ENCODE peak calls at places on chromosome 13, in eight cellular contexts. V is neural crest cell, T is fibroblast of mammary gland, B is ovary, W is astrocyte of the spinal cord, P is bronchial epithelial cell, C is tibial nerve, H is omental fat pad. X is an unnamed sample.
A peak's percentile ranks its signal among the peaks of the same experiment; 100 is the strongest.

GRCh38 chr13:43596924-43597598 is 189.7 kb downstream of the ENOX1 start:
- DNase-seq in C (no peak), V (no peak), P (peak; percentile 1), T (no peak), W (no peak), H (no peak), B (no peak), X (no peak)

GRCh38 chr13:32961724-32962123 is 54.5 kb upstream of the KL start:
- DNase-seq in V (no peak), T (no peak), H (no peak), W (no peak), C (no peak), B (no peak), P (no peak), X (no peak)

GRCh38 chr13:42745655-42746054 is 35.7 kb upstream of the FAM216B start:
- DNase-seq in W (no peak), C (no peak), B (no peak), V (no peak), T (peak; percentile 47), P (peak; percentile 21), H (no peak), X (no peak)

GRCh38 chr13:49772828-49773227 is 19.7 kb downstream of the KPNA3 start:
- DNase-seq in H (no peak), V (no peak), P (no peak), T (no peak), W (no peak), C (no peak), B (no peak), X (no peak)

GRCh38 chr13:84925443-84925842 is 873.8 kb downstream of the SLITRK6 start:
- DNase-seq in V (no peak), B (no peak), C (no peak), T (no peak), H (no peak), P (peak; percentile 89), W (no peak), X (no peak)

GRCh38 chr13:110266983-110267382 is 40.0 kb downstream of the COL4A1 start:
- DNase-seq in V (no peak), P (no peak), H (no peak), T (no peak), W (no peak), C (no peak), B (no peak), X (no peak)

GRCh38 chr13:29520671-29521070 is 74.8 kb downstream of the SLC7A1 start:
- DNase-seq in P (peak; percentile 52), V (no peak), B (peak; percentile 22), T (peak; percentile 86), W (peak; percentile 83), H (no peak), C (no peak), X (no peak)

GRCh38 chr13:99153219-99153618 is 47.4 kb upstream of the UBAC2 start:
- DNase-seq in H (no peak), C (no peak), P (peak; percentile 35), T (peak; percentile 50), W (peak; percentile 34), B (no peak), V (no peak), X (no peak)

GRCh38 chr13:45086484-45086883 is 33.8 kb upstream of the GTF2F2 start:
- DNase-seq in C (no peak), P (no peak), H (no peak), V (no peak), W (no peak), B (no peak), T (peak; percentile 90), X (no peak)

GRCh38 chr13:33872005-33872351 is 54.0 kb downstream of the RFC3 start:
- DNase-seq in B (no peak), T (no peak), W (no peak), P (no peak), C (no peak), V (no peak), H (no peak), X (no peak)

GRCh38 chr13:94192576-94192975 is 286.9 kb downstream of the DCT start:
- DNase-seq in H (no peak), C (peak; percentile 30), B (no peak), P (peak; percentile 3), T (peak; percentile 61), W (peak; percentile 16), V (peak; percentile 15), X (peak; percentile 7)

GRCh38 chr13:20608438-20609020 is 41.6 kb downstream of the IFT88 start:
- DNase-seq in W (peak; percentile 9), H (no peak), V (no peak), T (peak; percentile 3), P (no peak), B (no peak), C (no peak), X (no peak)

GRCh38 chr13:50448535-50448981 is 394.9 kb downstream of the DLEU7 start:
- DNase-seq in P (peak; percentile 90), T (no peak), H (no peak), B (no peak), C (no peak), V (no peak), W (no peak), X (no peak)

GRCh38 chr13:45178349-45179142 is 22.3 kb downstream of the KCTD4 start:
- DNase-seq in W (peak; percentile 92), V (no peak), B (no peak), C (no peak), H (no peak), P (peak; percentile 43), T (peak; percentile 85), X (no peak)

GRCh38 chr13:108113407-108113806 is 101.9 kb downstream of the LIG4 start:
- DNase-seq in W (no peak), T (no peak), B (no peak), V (no peak), H (no peak), C (no peak), P (peak; percentile 92), X (no peak)

GRCh38 chr13:26377038-26377437 is 123.1 kb downstream of the CDK8 start:
- DNase-seq in T (peak; percentile 28), B (no peak), V (peak; percentile 22), W (no peak), H (no peak), C (no peak), P (peak; percentile 20), X (no peak)
- TF ChIP-seq CTCF in T (peak; percentile 48), B (no peak), V (peak; percentile 58), W (peak; percentile 37), H (no peak), C (no peak), P (peak; percentile 29), X (peak; percentile 32)

GRCh38 chr13:24195626-24196025 is 35.1 kb downstream of the SPATA13 start:
- DNase-seq in H (no peak), C (no peak), W (no peak), V (no peak), P (no peak), T (no peak), B (no peak), X (no peak)

GRCh38 chr13:24202215-24202614 is 41.7 kb downstream of the SPATA13 start:
- DNase-seq in H (no peak), B (no peak), V (no peak), P (no peak), C (no peak), T (no peak), W (no peak), X (no peak)

GRCh38 chr13:24196593-24197197 is 36.2 kb downstream of the SPATA13 start:
- DNase-seq in B (no peak), H (no peak), V (no peak), P (no peak), C (no peak), W (no peak), T (no peak), X (no peak)

GRCh38 chr13:24194447-24194846 is 33.9 kb downstream of the SPATA13 start:
- DNase-seq in W (no peak), C (no peak), T (no peak), V (no peak), P (no peak), B (no peak), H (no peak), X (no peak)

GRCh38 chr13:24199016-24199415 is 38.5 kb downstream of the SPATA13 start:
- DNase-seq in H (no peak), C (no peak), P (no peak), T (peak; percentile 65), V (no peak), W (no peak), B (no peak), X (no peak)
- TF ChIP-seq CTCF in H (no peak), C (no peak), P (no peak), T (no peak), V (no peak), W (no peak), B (no peak), X (no peak)

DNA sequence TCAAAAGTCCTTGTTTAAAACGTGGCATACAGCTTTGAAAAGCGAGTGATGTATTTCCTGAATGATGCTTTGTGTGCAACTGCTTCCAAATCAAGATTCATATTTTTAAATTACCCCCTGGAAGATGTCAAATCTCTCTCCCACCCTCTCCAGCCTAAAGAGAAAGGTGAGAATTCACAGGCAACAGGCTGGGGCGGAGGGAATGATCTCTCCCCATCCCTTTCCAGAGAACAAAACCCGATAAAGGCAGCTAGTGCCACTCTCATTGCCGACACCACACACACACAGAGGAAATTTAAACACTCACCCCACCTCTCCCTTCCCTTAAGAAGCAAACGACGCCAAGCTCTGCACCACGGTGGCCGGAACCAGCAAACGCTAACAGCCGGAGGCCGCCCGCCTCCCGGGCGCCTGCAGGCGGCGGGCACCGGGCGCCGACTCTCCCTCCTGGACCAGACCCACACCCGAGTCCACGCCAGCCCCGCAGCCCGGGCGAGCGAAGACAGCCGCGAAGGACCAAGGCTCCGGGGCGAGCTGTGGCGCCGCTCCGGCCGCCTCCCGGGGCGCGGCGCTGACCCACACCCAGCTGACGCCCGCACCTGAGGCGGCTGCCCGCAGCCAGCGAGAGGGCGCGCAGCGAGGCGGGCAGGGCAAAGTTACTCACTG is 485 bp downstream of the LNX2 start:
- DNase-seq in C (no peak), T (peak; percentile 30), B (no peak), P (peak; percentile 31), V (peak; percentile 23), H (no peak), W (peak; percentile 40), X (peak; percentile 68)
- TF ChIP-seq CTCF in C (peak; percentile 51), T (no peak), B (no peak), P (peak; percentile 36), V (peak; percentile 54), H (no peak), W (no peak), X (peak; percentile 9)

GRCh38 chr13:72781461-72782439 is at the start of the genes DIS3 and PIBF1:
- DNase-seq in W (peak; percentile 99), P (peak; percentile 96), C (peak; percentile 98), B (peak; percentile 97), T (peak; percentile 97), V (peak; percentile 88), H (peak; percentile 83), X (peak; percentile 93)
- TF ChIP-seq CTCF in W (no peak), P (peak; percentile 23), C (peak; percentile 22), B (no peak), T (no peak), V (peak; percentile 28), H (no peak), X (peak; percentile 0)

GRCh38 chr13:91017669-91018053 is 329.8 kb upstream of the MIR17HG start:
- DNase-seq in H (no peak), P (no peak), C (no peak), T (peak; percentile 1), V (peak; percentile 1), B (no peak), W (no peak), X (no peak)

GRCh38 chr13:91014696-91015095 is 332.8 kb upstream of the MIR17HG start:
- DNase-seq in T (peak; percentile 1), V (no peak), W (no peak), H (no peak), C (no peak), P (no peak), B (no peak), X (no peak)

GRCh38 chr13:91020635-91021034 is 326.9 kb upstream of the MIR17HG start:
- DNase-seq in T (no peak), B (no peak), H (no peak), C (no peak), V (no peak), W (no peak), P (no peak), X (no peak)

GRCh38 chr13:91017031-91017668 is 330.3 kb upstream of the MIR17HG start:
- DNase-seq in V (peak; percentile 44), C (no peak), P (peak; percentile 34), W (peak; percentile 55), H (no peak), T (peak; percentile 30), B (no peak), X (peak; percentile 66)
- TF ChIP-seq CTCF in V (peak; percentile 92), C (peak; percentile 44), P (peak; percentile 70), W (peak; percentile 81), H (no peak), T (peak; percentile 87), B (no peak), X (peak; percentile 65)